ENCODE peak calls at places on chromosomes 5 and 9, in eight cellular contexts. L is cardiac muscle cell; E is CD4-positive, alpha-beta memory T cell; Q is aorta; Y is stomach; G is IMR-90; R is uterus; W is adrenal gland. H is an unnamed sample.

GRCh38 chr9:118401551-118401950 is 697.3 kb downstream of the TLR4 start:
- DNase-seq in L (no peak), E (no peak), Q (no peak), Y (no peak), G (no peak), R (no peak), W (no peak), H (no peak)

GRCh38 chr5:173717959-173718358 is 101.5 kb upstream of the BOD1 start:
- DNase-seq in L (no peak), E (no peak), Q (no peak), Y (no peak), G (no peak), R (no peak), W (no peak), H (no peak)

GRCh38 chr5:167678457-167678856 is 613.0 kb upstream of the WWC1 start:
- DNase-seq in L (no peak), E (no peak), Q (no peak), Y (no peak), G (no peak), R (no peak), W (no peak), H (no peak)

GRCh38 chr9:123365287-123365880 is 9.4 kb downstream of the CRB2 start:
- DNase-seq in L (no peak), E (no peak), Q (no peak), Y (no peak), G (no peak), R (no peak), W (no peak), H (no peak)

GRCh38 chr9:17521456-17521855 is 57.4 kb upstream of the SH3GL2 start:
- DNase-seq in L (no peak), E (no peak), Q (no peak), Y (no peak), G (no peak), R (no peak), W (no peak), H (no peak)

GRCh38 chr9:35700942-35701341 is 11.2 kb upstream of the TPM2 start:
- DNase-seq in L (no peak), E (no peak), Q (peak; percentile 2), Y (no peak), G (no peak), R (no peak), W (no peak), H (no peak)

GRCh38 chr5:88675758-88676636 is 207.0 kb downstream of the MEF2C start:
- DNase-seq in L (peak; percentile 55), E (no peak), Q (peak; percentile 38), Y (no peak), G (peak; percentile 58), R (no peak), W (peak; percentile 85), H (peak; percentile 84)

GRCh38 chr9:124180557-124180956 is 77.2 kb upstream of the NEK6 start:
- DNase-seq in L (peak; percentile 13), E (no peak), Q (peak; percentile 59), Y (peak; percentile 59), G (peak; percentile 45), R (no peak), W (no peak), H (no peak)

GRCh38 chr9:99867968-99868367 is 38.5 kb upstream of the STX17 start:
- DNase-seq in L (no peak), E (no peak), Q (no peak), Y (no peak), G (no peak), R (no peak), W (no peak), H (no peak)

GRCh38 chr5:126471875-126472537 is 48.8 kb downstream of the GRAMD2B start:
- DNase-seq in L (no peak), E (no peak), Q (no peak), Y (no peak), G (peak; percentile 88), R (no peak), W (no peak), H (no peak)

GRCh38 chr9:38761334-38761733 is 41.4 kb upstream of the FAM240B start:
- DNase-seq in L (no peak), E (no peak), Q (no peak), Y (no peak), G (no peak), R (no peak), W (no peak), H (no peak)

GRCh38 chr9:35001803-35002502 is 12.4 kb downstream of the DNAJB5 start:
- DNase-seq in L (no peak), E (no peak), Q (no peak), Y (no peak), G (peak; percentile 50), R (no peak), W (peak; percentile 5), H (no peak)

GRCh38 chr5:91384671-91385430 is 1.7 kb upstream of the ARRDC3 start:
- DNase-seq in L (peak; percentile 87), E (peak; percentile 79), Q (no peak), Y (peak; percentile 40), G (peak; percentile 91), R (peak; percentile 68), W (peak; percentile 59), H (peak; percentile 76)

GRCh38 chr9:70261131-70261870 is 2.5 kb downstream of the SMC5 start:
- DNase-seq in L (no peak), E (no peak), Q (no peak), Y (no peak), G (peak; percentile 21), R (no peak), W (no peak), H (no peak)

GRCh38 chr9:93319992-93320490 is 131.4 kb upstream of the FAM120A start:
- DNase-seq in L (no peak), E (no peak), Q (no peak), Y (no peak), G (no peak), R (no peak), W (no peak), H (no peak)

GRCh38 chr5:96530901-96531300 is 97.9 kb upstream of the PCSK1 start:
- DNase-seq in L (no peak), E (no peak), Q (no peak), Y (no peak), G (no peak), R (no peak), W (no peak), H (no peak)

GRCh38 chr5:168093200-168093930 is 198.1 kb upstream of the WWC1 start:
- DNase-seq in L (no peak), E (no peak), Q (no peak), Y (no peak), G (no peak), R (no peak), W (no peak), H (no peak)

GRCh38 chr5:164672931-164673694 is 1167.7 kb downstream of the MAT2B start:
- DNase-seq in L (no peak), E (no peak), Q (no peak), Y (no peak), G (peak; percentile 17), R (no peak), W (no peak), H (no peak)

GRCh38 chr9:96618209-96619108 is 1.2 kb downstream of the CDC14B start:
- DNase-seq in L (peak; percentile 79), E (peak; percentile 18), Q (peak; percentile 71), Y (peak; percentile 52), G (peak; percentile 54), R (no peak), W (peak; percentile 53), H (peak; percentile 22)

GRCh38 chr5:121867403-121867802 is 15.7 kb downstream of the FTMT start:
- DNase-seq in L (no peak), E (no peak), Q (no peak), Y (no peak), G (no peak), R (no peak), W (no peak), H (no peak)

GRCh38 chr5:178249191-178249989 is 16.8 kb upstream of the PHYKPL start:
- DNase-seq in L (no peak), E (no peak), Q (no peak), Y (no peak), G (peak; percentile 48), R (no peak), W (no peak), H (no peak)

GRCh38 chr9:92706218-92706940 is 36.4 kb upstream of the IPPK start:
- DNase-seq in L (peak; percentile 25), E (peak; percentile 39), Q (peak; percentile 45), Y (no peak), G (no peak), R (no peak), W (no peak), H (no peak)

GRCh38 chr9:87606921-87607521 is 109.4 kb downstream of the DAPK1 start:
- DNase-seq in L (no peak), E (no peak), Q (no peak), Y (no peak), G (peak; percentile 59), R (no peak), W (no peak), H (peak; percentile 90)

DNA sequence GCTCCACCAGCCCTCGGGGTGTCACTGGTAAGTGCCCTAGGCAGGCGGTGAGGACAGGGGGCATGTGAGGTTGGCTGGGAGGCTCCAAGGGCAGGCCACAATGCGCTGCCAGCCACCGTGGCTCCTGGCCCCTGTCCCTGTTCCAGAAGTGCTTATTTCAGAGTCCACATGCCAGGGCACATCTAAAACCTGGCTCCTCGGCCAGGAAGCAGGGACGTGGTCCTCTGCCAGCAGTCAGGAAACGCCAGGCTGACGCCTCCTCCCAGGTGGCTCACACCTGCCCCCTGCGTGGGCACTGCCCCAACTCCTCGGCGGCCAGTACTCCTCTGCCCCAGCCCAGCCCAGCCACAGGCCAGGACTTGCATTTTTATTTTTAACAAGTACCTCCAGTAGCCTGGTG is 68.5 kb downstream of the SECISBP2 start:
- DNase-seq in L (no peak), E (no peak), Q (no peak), Y (peak; percentile 92), G (no peak), R (no peak), W (no peak), H (no peak)
- H3K4me1 ChIP-seq in L (no peaks in the 10 kb centered on the region), E (no peaks in the 10 kb centered on the region), Q (no peaks in the 10 kb centered on the region), Y (peaks cover 44% of the 10 kb centered on the region), G (peaks cover 26% of the 10 kb centered on the region), R (no peaks in the 10 kb centered on the region), W (peaks cover 7% of the 10 kb centered on the region), H (peaks cover 26% of the 10 kb centered on the region)

DNA sequence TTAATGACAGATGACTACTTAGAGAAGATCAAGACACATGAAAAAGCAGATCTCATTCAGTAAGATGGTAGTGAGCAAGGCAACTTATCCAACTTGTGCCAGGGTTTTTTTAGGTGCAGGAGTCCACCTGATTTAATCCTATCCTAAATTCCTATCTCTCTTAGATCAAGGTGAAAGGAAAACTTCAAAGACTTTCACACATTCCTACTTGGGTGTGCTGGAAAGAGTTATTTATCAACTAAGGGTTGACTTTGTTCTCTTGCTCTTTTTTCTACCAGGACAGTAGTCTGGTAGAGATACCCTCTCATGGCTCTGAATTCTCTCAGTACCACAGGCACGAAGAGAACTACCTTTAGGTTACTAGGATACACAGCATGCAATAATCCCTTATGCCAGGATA is 18.2 kb downstream of the TUT7 start:
- DNase-seq in L (no peak), E (no peak), Q (no peak), Y (no peak), G (no peak), R (no peak), W (no peak), H (no peak)
- H3K27me3 ChIP-seq in L (no peaks in the 10 kb centered on the region), E (no peaks in the 10 kb centered on the region), Q (no peaks in the 10 kb centered on the region), Y (no peaks in the 10 kb centered on the region), G (no peaks in the 10 kb centered on the region), R (no peaks in the 10 kb centered on the region), W (no peaks in the 10 kb centered on the region), H (no peaks in the 10 kb centered on the region)

GRCh38 chr5:343461-344401 is 22.2 kb downstream of the AHRR start:
- DNase-seq in L (peak; percentile 62), E (peak; percentile 41), Q (no peak), Y (peak; percentile 69), G (peak; percentile 73), R (no peak), W (peak; percentile 36), H (no peak)
- H3K4me3 ChIP-seq in L (peak overlapping the region; percentile 16), E (no peak overlapping the region), Q (no peak overlapping the region), Y (peak overlapping the region; percentile 47), G (peak overlapping the region; percentile 31), R (no peak overlapping the region), W (no peak overlapping the region), H (peak overlapping the region; percentile 39)

GRCh38 chr5:115352571-115352970 is 56.1 kb upstream of the CCDC112 start:
- DNase-seq in L (no peak), E (no peak), Q (no peak), Y (no peak), G (no peak), R (no peak), W (no peak), H (no peak)
- H3K4me1 ChIP-seq in L (no peaks in the 10 kb centered on the region), E (no peaks in the 10 kb centered on the region), Q (peaks cover 2% of the 10 kb centered on the region), Y (peaks cover 15% of the 10 kb centered on the region), G (peaks cover 5% of the 10 kb centered on the region), R (peaks cover 3% of the 10 kb centered on the region), W (no peaks in the 10 kb centered on the region), H (peaks cover 31% of the 10 kb centered on the region)

H was measured in SJSA1.